ENCODE peak calls at places on chromosomes 1 and 21, in six cellular contexts. W, I, Q, L, J and B are unnamed samples.

GRCh38 chr21:28111151-28111619 is 881.5 kb downstream of the LTN1 start:
- DNase-seq in W (no peak), I (no peak), Q (peak; percentile 93), L (peak; percentile 65), J (peak; percentile 83), B (peak; percentile 97)

GRCh38 chr1:108502624-108503023 is 52.5 kb downstream of the NBPF6 start:
- DNase-seq in W (no peak), I (no peak), Q (peak; percentile 37), L (no peak), J (no peak), B (no peak)

GRCh38 chr1:14095001-14095400 is 395.0 kb downstream of the PRDM2 start:
- DNase-seq in W (no peak), I (no peak), Q (no peak), L (no peak), J (no peak), B (no peak)

GRCh38 chr1:60283690-60284089 is 210.1 kb upstream of the C1orf87 start:
- DNase-seq in W (no peak), I (no peak), Q (peak; percentile 36), L (no peak), J (no peak), B (no peak)

GRCh38 chr1:22747021-22747734 is 36.5 kb downstream of the EPHB2 start:
- DNase-seq in W (peak; percentile 76), I (no peak), Q (peak; percentile 67), L (no peak), J (no peak), B (no peak)

GRCh38 chr1:92168657-92169056 is 49.1 kb upstream of the C1orf146 start:
- DNase-seq in W (no peak), I (no peak), Q (no peak), L (no peak), J (no peak), B (no peak)

GRCh38 chr1:29639156-29639736 is 402.9 kb downstream of the PTPRU start:
- DNase-seq in W (no peak), I (no peak), Q (no peak), L (no peak), J (no peak), B (no peak)

GRCh38 chr1:89910780-89911179 is 84.1 kb upstream of the ZNF326 start:
- DNase-seq in W (no peak), I (no peak), Q (peak; percentile 77), L (no peak), J (no peak), B (peak; percentile 55)

GRCh38 chr21:20040768-20041167 is 957.4 kb upstream of the NCAM2 start:
- DNase-seq in W (no peak), I (no peak), Q (no peak), L (no peak), J (no peak), B (no peak)

GRCh38 chr1:185495898-185496297 is 178.9 kb upstream of the IVNS1ABP start:
- DNase-seq in W (no peak), I (no peak), Q (no peak), L (no peak), J (no peak), B (no peak)

GRCh38 chr1:25433389-25434186 is 2.9 kb downstream of the MACO1 start:
- DNase-seq in W (no peak), I (no peak), Q (no peak), L (no peak), J (no peak), B (no peak)

DNA sequence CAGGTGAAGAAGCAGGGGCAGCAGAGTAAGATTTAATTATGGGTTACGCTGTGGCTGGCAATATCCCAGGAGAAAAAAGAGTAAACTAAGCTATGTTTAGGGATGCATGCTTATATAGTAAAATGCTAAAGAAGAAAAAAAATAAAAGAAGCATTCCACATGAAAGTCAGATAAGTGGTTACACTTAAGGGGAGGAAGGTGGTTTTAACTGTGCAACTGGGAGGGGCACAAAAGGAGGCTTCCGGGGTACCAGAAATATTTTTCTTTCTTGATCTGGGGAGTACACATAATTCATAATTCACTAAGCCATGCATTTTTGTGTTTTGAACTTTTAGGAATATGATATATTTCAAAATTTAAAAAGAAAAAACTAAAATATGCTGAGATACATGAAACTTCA is 39.5 kb downstream of the USP48 start:
- DNase-seq in W (no peak), I (no peak), Q (no peak), L (no peak), J (no peak), B (no peak)
- H3K4me3 ChIP-seq in W (no peak overlapping the region), I (no peak overlapping the region), Q (no peak overlapping the region), L (no peak overlapping the region), J (no peak overlapping the region), B (no peak overlapping the region)

DNA sequence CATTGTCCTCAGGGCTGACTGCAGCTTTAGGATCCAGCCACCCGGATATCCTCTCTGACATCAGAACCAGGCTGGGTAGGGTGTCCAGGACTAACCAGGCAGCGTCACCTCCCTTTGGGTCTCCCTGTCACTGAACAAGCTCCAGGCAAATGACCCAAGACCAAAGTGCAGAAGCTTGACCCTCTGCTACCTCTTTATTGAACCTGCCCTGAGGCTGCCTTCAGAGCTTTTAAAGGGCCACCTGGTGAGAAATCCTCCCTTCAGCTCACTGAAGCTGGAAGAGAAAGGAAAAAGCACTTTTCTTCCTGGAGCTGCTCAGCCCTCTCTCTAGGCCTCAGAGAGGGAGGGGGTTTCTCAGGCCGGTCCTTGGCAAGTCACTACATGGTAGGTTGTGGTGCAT is 79.1 kb upstream of the VAMP3 start:
- DNase-seq in W (no peak), I (no peak), Q (no peak), L (no peak), J (no peak), B (no peak)
- H3K4me3 ChIP-seq in W (no peak overlapping the region), I (no peak overlapping the region), Q (no peak overlapping the region), L (no peak overlapping the region), J (no peak overlapping the region), B (no peak overlapping the region)

DNA sequence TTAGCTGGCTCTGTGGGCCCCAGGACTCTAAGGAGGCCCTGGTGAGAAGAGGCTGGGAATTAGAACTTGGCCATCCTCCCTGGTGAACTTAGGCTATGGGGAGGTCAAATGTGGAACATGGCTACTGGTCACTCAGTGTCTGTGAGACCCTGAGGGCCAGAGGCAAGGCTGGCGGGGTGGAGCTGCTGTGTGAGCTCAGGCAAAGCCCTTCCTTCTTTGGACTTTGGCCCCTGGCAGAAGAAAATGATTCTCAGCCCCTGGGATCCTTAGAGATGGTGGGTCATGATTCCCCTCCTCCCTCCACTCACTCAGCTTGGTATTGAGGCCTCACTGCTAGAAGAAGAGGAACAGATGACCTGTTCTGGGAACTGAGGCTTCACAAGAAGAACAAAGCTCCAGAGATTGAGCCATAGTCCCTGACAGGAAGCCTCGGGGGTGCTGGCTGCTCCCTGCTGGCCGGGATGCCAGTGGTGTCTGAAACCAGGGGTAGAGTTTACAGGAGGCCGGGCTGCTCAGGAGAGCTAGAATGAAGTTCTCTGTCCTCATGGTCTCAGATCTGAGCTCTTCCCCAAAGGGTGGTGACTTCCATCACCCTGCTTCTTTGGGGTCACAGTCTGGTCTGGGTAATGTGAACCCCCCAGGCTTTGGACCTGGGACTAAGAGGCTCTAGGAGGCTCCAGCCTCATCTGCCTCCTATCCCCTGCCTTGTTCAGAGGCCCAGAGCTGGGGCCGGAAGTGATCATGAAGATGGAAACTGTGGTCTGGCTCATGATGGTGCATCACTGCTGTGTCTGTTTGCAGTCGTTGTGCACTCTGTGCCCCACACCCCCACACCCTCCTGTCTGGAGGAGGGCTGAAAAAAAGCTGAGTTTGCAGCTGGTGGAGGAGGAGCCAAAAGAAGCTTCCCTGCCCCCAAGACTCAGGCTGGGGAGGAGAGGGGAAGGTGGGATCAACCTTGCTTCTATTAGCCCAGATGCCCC is 905 bp downstream of the BTBD19 start:
- DNase-seq in W (no peak), I (peak; percentile 84), Q (peak; percentile 75), L (peak; percentile 83), J (peak; percentile 60), B (no peak)
- H3K4me3 ChIP-seq in W (no peak overlapping the region), I (peak overlapping the region; percentile 2), Q (peak overlapping the region; percentile 44), L (peak overlapping the region; percentile 23), J (peak overlapping the region; percentile 47), B (peak overlapping the region; percentile 49)

GRCh38 chr1:46204406-46204742 is 1.2 kb downstream of the LURAP1 start:
- DNase-seq in W (no peak), I (no peak), Q (no peak), L (peak; percentile 70), J (no peak), B (no peak)
- H3K4me3 ChIP-seq in W (peak overlapping the region; percentile 58), I (no peak overlapping the region), Q (peak overlapping the region; percentile 86), L (peak overlapping the region; percentile 91), J (peak overlapping the region; percentile 85), B (peak overlapping the region; percentile 84)

DNA sequence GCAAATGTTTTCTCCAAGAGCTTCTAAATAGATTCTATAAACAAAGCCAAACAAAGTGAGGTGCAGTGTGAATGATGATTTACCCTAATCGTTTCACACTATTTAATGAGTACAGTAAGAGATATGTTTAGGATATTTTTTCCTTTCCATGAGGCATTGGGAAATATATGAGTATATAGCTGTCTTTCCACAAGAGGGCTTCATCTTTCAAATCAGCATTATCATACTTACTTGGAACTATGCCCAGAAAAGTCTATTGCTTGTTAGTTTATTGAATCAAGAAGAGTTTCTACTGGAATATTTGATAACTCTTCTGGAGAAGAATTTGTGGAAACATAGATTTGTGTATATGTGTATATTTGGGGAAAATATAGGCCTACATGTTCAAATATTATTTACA is 277.1 kb upstream of the BRINP3 start:
- DNase-seq in W (no peak), I (no peak), Q (peak; percentile 9), L (no peak), J (no peak), B (no peak)
- H3K4me3 ChIP-seq in W (no peak overlapping the region), I (no peak overlapping the region), Q (no peak overlapping the region), L (no peak overlapping the region), J (no peak overlapping the region), B (no peak overlapping the region)

DNA sequence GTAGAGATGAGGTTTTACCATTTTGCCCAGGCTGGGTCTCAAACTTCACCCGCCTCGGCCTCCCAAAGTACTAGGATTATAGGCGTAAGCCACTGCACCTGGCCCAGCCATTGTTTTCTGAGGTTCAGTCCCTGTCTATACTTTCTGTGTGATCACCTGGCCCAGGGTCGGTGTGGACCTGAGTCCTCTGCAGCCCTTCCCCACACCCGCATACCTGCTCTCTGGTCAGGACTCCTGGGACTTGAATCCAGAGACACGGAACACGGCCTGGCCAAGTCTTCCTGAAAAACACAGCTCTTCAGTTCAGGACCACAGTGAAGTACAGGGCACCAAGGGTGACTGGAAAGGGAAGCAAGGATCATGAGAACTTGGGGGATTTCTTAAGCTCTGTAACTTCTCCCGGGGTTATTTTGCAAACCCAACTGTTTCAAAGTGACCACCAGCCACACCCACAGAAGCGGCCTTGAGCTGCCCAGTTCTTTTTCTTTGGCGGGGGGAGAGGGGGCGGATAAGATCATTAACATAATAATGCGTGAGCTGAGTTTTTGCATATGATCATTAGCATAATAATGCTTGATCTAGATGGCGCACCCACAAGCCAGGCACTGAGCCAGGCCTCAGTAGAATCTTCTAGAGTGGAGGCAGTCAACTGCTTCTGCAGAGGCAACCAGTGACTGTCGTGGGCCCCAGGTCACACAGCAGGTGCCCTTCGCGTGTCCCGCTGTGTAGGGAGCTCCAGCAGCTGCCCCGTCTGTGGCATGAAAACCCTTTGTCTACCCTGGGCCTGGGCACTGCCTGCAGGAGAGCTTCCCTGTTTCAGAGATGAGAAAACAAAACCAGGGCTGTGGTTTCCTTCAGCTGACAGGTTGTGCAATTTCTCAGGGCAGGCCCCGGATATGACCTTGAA is 1.7 kb upstream of the NADK start:
- DNase-seq in W (no peak), I (peak; percentile 86), Q (peak; percentile 79), L (peak; percentile 75), J (peak; percentile 42), B (no peak)
- H3K4me3 ChIP-seq in W (no peak overlapping the region), I (peak overlapping the region; percentile 69), Q (no peak overlapping the region), L (no peak overlapping the region), J (peak overlapping the region; percentile 91), B (no peak overlapping the region)